ENCODE peak calls at places on chromosomes 4 and X, in nine cellular contexts. E, G, H, N, U, K, V, L and Q are unnamed samples.

GRCh38 chr4:54085284-54085683 is 14.7 kb upstream of the GSX2 start:
- DNase-seq in G (peak), H (no peak), E (peak), K (peak), U (peak), N (peak), L (peak), V (no peak), Q (peak)

GRCh38 chr4:53555111-53555510 is 36.2 kb downstream of the LNX1 start:
- DNase-seq in N (no peak), K (no peak), H (no peak), G (no peak), V (no peak), E (no peak), U (no peak), L (no peak), Q (no peak)

GRCh38 chr4:1012031-1012739 is 759 bp downstream of the FGFRL1 start:
- DNase-seq in N (no peak), L (no peak), E (no peak), U (peak), G (peak), H (peak), K (no peak), V (peak), Q (peak)

GRCh38 chr4:22385615-22386014 is 130.3 kb downstream of the ADGRA3 start:
- DNase-seq in E (peak), K (peak), V (no peak), U (peak), H (no peak), G (peak), N (peak), L (no peak), Q (peak)

GRCh38 chr4:63170923-63171322 is 1238.3 kb downstream of the TECRL start:
- DNase-seq in L (no peak), K (no peak), E (no peak), U (no peak), H (no peak), G (no peak), N (no peak), V (peak), Q (no peak)

GRCh38 chr4:151004222-151004621 is 10.9 kb downstream of the LRBA start:
- DNase-seq in E (no peak), K (no peak), G (peak), H (no peak), N (peak), V (no peak), L (no peak), U (peak), Q (no peak)

GRCh38 chr4:532588-533317 is 33.7 kb downstream of the PIGG start:
- DNase-seq in U (no peak), G (no peak), E (no peak), H (peak), V (no peak), K (no peak), L (no peak), N (no peak), Q (no peak)

GRCh38 chr4:20418865-20419451 is 167.3 kb downstream of the SLIT2 start:
- DNase-seq in K (peak), E (peak), L (no peak), H (no peak), V (no peak), U (peak), N (peak), G (peak), Q (peak)

GRCh38 chr4:183823394-183823793 is 81.7 kb upstream of the STOX2 start:
- DNase-seq in H (peak), L (no peak), K (peak), U (peak), V (no peak), G (peak), E (peak), N (peak), Q (peak)

GRCh38 chr4:1715002-1715761 is 3.1 kb upstream of the SLBP start:
- DNase-seq in H (no peak), G (no peak), N (no peak), U (no peak), V (no peak), L (no peak), E (no peak), K (no peak), Q (no peak)

GRCh38 chrX:63967541-63967940 is 182.5 kb upstream of the ARHGEF9 start:
- DNase-seq in E (no peak), G (peak), U (no peak), H (no peak), V (no peak), L (no peak), K (no peak), N (no peak), Q (no peak)

GRCh38 chr4:127782275-127783025 is at the start of gene HSPA4L:
- DNase-seq in L (peak), E (no peak), G (peak), N (peak), H (peak), V (peak), K (peak), U (peak), Q (peak)